ENCODE peak calls at places on chromosomes 6 and 20, in ten cellular contexts. S is fibroblast of villous mesenchyme, L is skeletal muscle cell, I is astrocyte of the spinal cord, X is pancreas, P is left ventricle myocardium inferior, D is uterus, M is trophoblast cell, R is fibroblast of lung, G is AG10803. F is an unnamed sample.

GRCh38 chr6:84774174-84775158 is 10.1 kb upstream of the TBX18 start:
- DNase-seq in M (no peak), R (no peak), D (no peak), S (peak), X (peak), I (peak), G (peak), P (peak), L (no peak), F (no peak)

GRCh38 chr6:111784423-111784822 is 88.8 kb downstream of the FYN start:
- DNase-seq in P (no peak), X (no peak), I (no peak), M (no peak), G (no peak), L (no peak), R (peak), S (no peak), D (no peak), F (no peak)

GRCh38 chr6:160015778-160016684 is 47.1 kb downstream of the IGF2R start:
- DNase-seq in M (no peak), I (no peak), R (no peak), S (no peak), P (no peak), L (no peak), G (no peak), D (no peak), X (no peak), F (no peak)

GRCh38 chr6:7311920-7312615 is 931 bp downstream of the SSR1 start:
- DNase-seq in D (no peak), G (peak), S (peak), M (no peak), P (no peak), L (no peak), R (peak), X (no peak), I (peak), F (no peak)

GRCh38 chr6:32114853-32115252 is 5.7 kb upstream of the TNXB start:
- DNase-seq in I (no peak), R (no peak), S (peak), G (peak), P (no peak), D (no peak), X (no peak), M (no peak), L (no peak), F (peak)

GRCh38 chr6:19757036-19757435 is 80.1 kb upstream of the ID4 start:
- DNase-seq in I (peak), M (no peak), L (no peak), G (peak), R (peak), X (no peak), S (no peak), D (no peak), P (no peak), F (no peak)

GRCh38 chr6:104638841-104639290 is 220.9 kb downstream of the HACE1 start:
- DNase-seq in D (no peak), I (no peak), R (no peak), P (peak), G (no peak), M (no peak), S (peak), L (peak), X (no peak), F (no peak)

GRCh38 chr20:24664266-24664986 is 195.0 kb downstream of the SYNDIG1 start:
- DNase-seq in P (no peak), X (no peak), I (no peak), D (no peak), G (no peak), S (no peak), L (no peak), M (no peak), R (no peak), F (no peak)

GRCh38 chr20:34437330-34437986 is 74.4 kb downstream of the ITCH start:
- DNase-seq in L (peak), S (peak), I (peak), G (peak), P (no peak), R (peak), X (no peak), M (no peak), D (no peak), F (no peak)

GRCh38 chr6:28323813-28324424 is 12.0 kb downstream of the ZSCAN31 start:
- DNase-seq in S (no peak), I (no peak), D (no peak), P (no peak), M (no peak), L (no peak), X (no peak), R (no peak), G (no peak), F (no peak)

GRCh38 chr6:16898640-16899428 is 137.6 kb upstream of the ATXN1 start:
- DNase-seq in X (no peak), L (no peak), P (no peak), I (no peak), S (no peak), M (no peak), D (no peak), R (no peak), G (no peak), F (no peak)

GRCh38 chr20:37882961-37883712 is 19.8 kb upstream of the VSTM2L start:
- DNase-seq in G (no peak), L (no peak), P (no peak), I (no peak), M (no peak), D (no peak), R (no peak), S (no peak), X (no peak), F (no peak)

GRCh38 chr6:4367643-4368042 is 232.3 kb upstream of the ECI2 start:
- DNase-seq in D (no peak), G (no peak), I (no peak), X (no peak), P (no peak), R (no peak), S (no peak), L (no peak), M (no peak), F (no peak)

GRCh38 chr6:43926644-43927524 is 156.9 kb downstream of the VEGFA start:
- DNase-seq in P (peak), D (peak), I (peak), R (peak), S (peak), X (peak), M (peak), L (peak), G (peak), F (peak)

GRCh38 chr6:16805190-16805860 is 44.1 kb upstream of the ATXN1 start:
- DNase-seq in G (no peak), M (no peak), X (no peak), L (no peak), P (no peak), I (no peak), D (no peak), S (no peak), R (peak), F (no peak)

DNA sequence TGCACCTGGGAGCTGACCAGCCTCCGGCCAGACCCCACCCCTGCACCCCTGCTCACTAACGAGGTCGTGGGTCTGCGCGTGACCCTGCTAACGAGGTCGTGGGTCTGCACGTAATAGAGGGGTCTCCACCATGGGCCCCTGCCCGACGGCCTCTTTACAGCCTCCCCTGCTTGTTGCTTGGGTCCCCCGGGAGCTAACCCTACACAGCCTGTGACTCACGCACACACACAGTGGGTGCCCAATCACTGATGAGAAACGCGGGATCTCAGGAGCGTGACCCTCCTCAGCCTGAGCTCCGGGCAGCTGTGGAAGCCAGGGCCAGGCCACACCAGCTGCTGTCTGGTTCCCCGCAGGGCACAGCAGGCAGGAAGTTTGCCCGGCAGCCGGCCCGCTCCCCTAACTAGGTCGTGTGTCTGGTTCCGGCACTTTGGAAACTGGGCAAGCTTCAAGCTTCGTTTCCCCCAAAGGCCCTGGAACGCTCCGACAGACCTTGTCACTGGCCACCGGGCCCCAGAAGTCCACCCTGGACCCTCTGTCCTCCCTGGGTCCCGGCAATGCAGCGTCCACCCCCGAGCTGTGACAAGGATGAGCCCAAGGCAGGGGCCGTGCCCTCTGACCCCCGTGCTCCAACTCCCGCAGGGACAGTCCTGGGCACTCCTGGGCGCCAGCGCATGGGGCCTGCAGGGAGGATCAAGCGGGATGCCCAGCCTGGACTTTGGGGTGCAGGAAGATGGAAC is 767 bp downstream of the PTK6 start:
- DNase-seq in P (no peak), L (peak), R (no peak), G (peak), D (no peak), X (no peak), M (no peak), S (peak), I (peak), F (no peak)
- H3K4me3 ChIP-seq in P (no peak), L (no peak), R (no peak), G (no peak), D (no peak), X (no peak), M (no peak), S (no peak), I (no peak), F (peak)

GRCh38 chr20:57751411-57751810 is 41.6 kb upstream of the PMEPA1 start:
- DNase-seq in M (no peak), X (no peak), R (no peak), L (no peak), D (no peak), I (no peak), S (no peak), P (no peak), G (no peak), F (peak)

GRCh38 chr20:57755609-57756008 is 45.8 kb upstream of the PMEPA1 start:
- DNase-seq in R (no peak), L (no peak), D (no peak), M (no peak), I (no peak), S (no peak), G (no peak), P (no peak), X (no peak), F (peak)

GRCh38 chr20:57754190-57754589 is 44.4 kb upstream of the PMEPA1 start:
- DNase-seq in L (no peak), G (no peak), R (no peak), I (no peak), D (no peak), M (no peak), S (no peak), P (no peak), X (no peak), F (no peak)

GRCh38 chr20:57756213-57756612 is 46.4 kb upstream of the PMEPA1 start:
- DNase-seq in S (no peak), D (no peak), I (no peak), M (no peak), X (no peak), G (no peak), P (no peak), L (no peak), R (no peak), F (peak)

DNA sequence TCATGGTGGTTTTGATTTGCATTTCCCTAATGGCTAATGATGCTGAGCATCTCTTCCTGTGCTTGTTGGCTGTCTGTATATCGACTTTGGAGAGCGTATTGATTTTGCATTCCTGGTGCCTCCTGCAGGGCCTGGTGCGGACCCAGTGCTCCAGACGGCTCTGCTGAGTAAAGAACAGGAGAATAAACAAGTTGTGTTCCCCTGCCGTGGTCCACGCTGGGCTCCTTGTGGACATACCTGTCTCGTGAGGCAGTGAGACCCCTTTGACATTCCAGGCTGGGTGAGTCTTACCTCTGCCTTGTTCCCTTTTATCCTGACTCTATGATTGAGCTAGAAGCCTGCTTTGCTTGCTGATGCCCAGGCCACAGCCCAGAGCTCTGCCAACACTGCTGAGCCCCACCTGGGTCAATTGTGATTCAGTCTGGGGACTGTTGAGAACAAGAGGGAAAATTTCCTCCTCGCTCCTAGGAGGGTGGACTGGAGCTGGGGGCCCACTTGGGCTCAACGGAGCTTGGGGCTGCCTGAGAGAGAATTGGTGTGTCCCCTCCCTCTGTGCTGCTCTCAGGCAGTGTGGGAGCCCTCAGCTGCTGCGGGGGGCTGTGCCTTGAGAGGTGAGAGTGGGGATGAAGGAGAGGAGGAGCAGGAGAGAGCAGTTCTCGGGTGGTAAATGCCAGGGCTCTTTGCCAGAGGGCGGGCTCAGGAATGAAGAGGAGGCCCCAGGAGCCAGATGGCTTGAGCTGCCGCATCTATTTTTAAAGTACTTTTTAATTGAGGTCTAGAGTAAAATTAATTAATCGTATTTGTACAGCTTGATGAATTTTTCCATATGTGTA is 43.7 kb upstream of the PMEPA1 start:
- DNase-seq in P (peak), S (no peak), G (no peak), X (no peak), R (no peak), M (no peak), I (no peak), D (no peak), L (no peak), F (peak)
- H3K4me3 ChIP-seq in P (no peak), S (no peak), G (no peak), X (no peak), R (no peak), M (no peak), I (no peak), D (no peak), L (no peak), F (no peak)

GRCh38 chr6:148525453-148525852 is 182.8 kb downstream of the SASH1 start:
- DNase-seq in G (peak), P (no peak), M (no peak), X (no peak), I (peak), S (peak), R (peak), L (no peak), D (no peak), F (no peak)
- H3K4me3 ChIP-seq in G (no peak), P (no peak), M (no peak), X (no peak), I (peak), S (no peak), R (peak), L (no peak), D (no peak), F (no peak)

GRCh38 chr20:17504326-17504897 is 26.8 kb downstream of the BFSP1 start:
- DNase-seq in L (no peak), D (no peak), M (no peak), I (no peak), P (no peak), S (no peak), G (no peak), R (no peak), X (no peak), F (peak)

GRCh38 chr20:17507032-17507431 is 24.1 kb downstream of the BFSP1 start:
- DNase-seq in X (no peak), I (no peak), M (peak), P (no peak), S (no peak), R (no peak), G (no peak), D (no peak), L (no peak), F (no peak)

GRCh38 chr20:17503501-17504325 is 27.5 kb downstream of the BFSP1 start:
- DNase-seq in L (no peak), P (no peak), I (no peak), G (no peak), M (no peak), R (no peak), D (no peak), X (no peak), S (no peak), F (peak)

GRCh38 chr20:17504898-17505663 is 26.1 kb downstream of the BFSP1 start:
- DNase-seq in I (peak), G (peak), X (peak), M (peak), D (peak), P (peak), L (no peak), R (peak), S (peak), F (peak)

GRCh38 chr20:17505664-17506517 is 25.3 kb downstream of the BFSP1 start:
- DNase-seq in M (peak), P (no peak), L (no peak), S (peak), G (peak), I (peak), D (no peak), R (peak), X (no peak), F (peak)
- H3K4me3 ChIP-seq in M (peak), P (peak), L (no peak), S (peak), G (peak), I (no peak), D (peak), R (no peak), X (no peak), F (peak)

GRCh38 chr6:157383471-157383870 is 2.5 kb downstream of the ZDHHC14 start:
- DNase-seq in M (no peak), D (no peak), S (no peak), X (no peak), I (no peak), R (no peak), P (no peak), L (no peak), G (no peak), F (no peak)
- H3K4me3 ChIP-seq in M (no peak), D (peak), S (no peak), X (no peak), I (no peak), R (no peak), P (peak), L (no peak), G (no peak), F (no peak)

DNA sequence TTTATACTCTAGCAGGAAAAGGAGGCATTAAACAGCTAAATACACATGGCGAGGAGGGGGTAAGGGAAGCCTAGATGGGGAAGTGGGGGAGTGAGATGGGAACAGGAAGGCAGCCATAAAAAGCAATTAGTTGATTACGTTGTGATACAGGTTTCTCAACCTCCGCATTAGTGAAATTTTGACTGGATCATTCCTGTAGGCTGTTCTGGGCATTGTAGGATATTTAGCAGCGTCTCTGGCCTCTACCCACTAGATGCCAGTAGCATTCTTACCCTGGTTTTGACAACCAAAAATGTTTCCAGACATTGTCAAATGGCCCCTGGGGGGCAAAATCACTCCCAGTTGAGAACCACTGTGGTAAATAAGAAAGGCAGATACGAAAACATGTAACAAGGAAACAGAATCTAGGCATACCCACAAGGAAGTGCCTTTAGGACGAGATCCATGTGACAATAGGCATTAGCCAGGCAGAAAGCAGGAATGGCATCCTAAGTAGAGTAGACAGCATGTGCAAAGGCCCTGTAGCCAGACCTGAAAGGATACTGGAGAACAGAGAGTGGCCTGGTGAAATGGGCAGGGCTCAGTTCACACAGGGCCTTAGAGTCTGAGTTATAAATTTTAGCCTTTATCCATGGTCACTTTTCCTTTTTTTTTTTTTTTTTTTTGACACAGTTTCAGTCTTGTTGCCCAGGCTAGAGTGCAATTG is 25.8 kb upstream of the PTPN1 start:
- DNase-seq in M (no peak), I (no peak), P (no peak), S (no peak), G (no peak), R (no peak), D (no peak), X (no peak), L (no peak), F (no peak)
- H3K4me3 ChIP-seq in M (no peak), I (no peak), P (peak), S (peak), G (no peak), R (peak), D (peak), X (no peak), L (no peak), F (peak)

DNA sequence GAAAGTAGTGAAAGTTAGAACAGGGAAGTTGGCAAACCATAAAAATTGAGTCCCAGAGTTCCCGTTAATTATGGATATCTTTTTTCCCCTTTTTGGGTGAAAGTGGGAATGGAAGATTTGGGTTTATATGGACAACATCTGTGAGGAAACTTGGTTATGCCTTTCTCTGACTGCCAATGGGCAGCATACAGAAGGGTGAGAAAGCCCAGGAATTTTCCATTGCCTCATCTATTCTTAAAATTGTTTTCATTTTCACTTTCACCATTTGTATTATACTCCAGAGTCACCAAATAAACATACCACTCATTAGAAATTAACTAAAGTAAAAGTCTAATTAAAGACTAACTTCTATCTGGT is 35.6 kb upstream of the MYB start:
- DNase-seq in I (peak), S (peak), L (no peak), D (no peak), R (peak), G (no peak), P (no peak), M (no peak), X (no peak), F (no peak)
- H3K4me3 ChIP-seq in I (no peak), S (no peak), L (no peak), D (no peak), R (no peak), G (no peak), P (no peak), M (no peak), X (no peak), F (no peak)

GRCh38 chr20:51413753-51414323 is 128.7 kb downstream of the NFATC2 start:
- DNase-seq in R (no peak), X (no peak), M (no peak), P (no peak), I (no peak), S (no peak), G (no peak), L (no peak), D (no peak), F (no peak)
- H3K4me3 ChIP-seq in R (no peak), X (no peak), M (no peak), P (no peak), I (no peak), S (no peak), G (no peak), L (no peak), D (no peak), F (no peak)

F was measured in sigmoid colon.